ENCODE peak calls at places on chromosomes 13 and 19, in six cellular contexts. N is stimulated activated CD4-positive, alpha-beta T cell treated with anti-CD3 and anti-CD28 coated beads, Interleukin-4, amount 100 ng/mL, for 48 hours; W is activated CD4-positive, alpha-beta T cell treated with anti-CD3 and anti-CD28 coated beads, Interleukin-2, amount 50 U/mL, for 1 hour; Y is NB4; J is lung microvascular endothelial cell; K is activated naive CD4-positive, alpha-beta T cell treated with Interleukin-2 at 50 U/mL for 16 hours. H is an unnamed sample.
A peak's percentile ranks its signal among the peaks of the same experiment; 100 is the strongest.

GRCh38 chr19:44712864-44713515 is 14.0 kb downstream of the CEACAM16 start:
- DNase-seq in K (no peak), W (no peak), Y (peak; percentile 61), N (no peak), J (no peak), H (no peak)

GRCh38 chr19:13884726-13885591 is 8.0 kb downstream of the NANOS3 start:
- DNase-seq in K (no peak), Y (no peak), W (no peak), J (no peak), N (no peak), H (no peak)

GRCh38 chr13:21060827-21061076 is 634 bp downstream of the LATS2 start:
- DNase-seq in W (no peak), J (no peak), Y (no peak), N (no peak), K (peak; percentile 7), H (peak; percentile 53)

GRCh38 chr19:33191501-33191900 is 2.6 kb upstream of the LRP3 start:
- DNase-seq in W (no peak), J (no peak), N (no peak), K (no peak), Y (no peak), H (no peak)

GRCh38 chr19:17406039-17406886 is 833 bp upstream of the BST2 start:
- DNase-seq in Y (peak; percentile 89), W (no peak), J (no peak), K (peak; percentile 13), N (peak; percentile 48), H (peak; percentile 58)

GRCh38 chr19:40802300-40803169 is 3.5 kb downstream of the EGLN2 start:
- DNase-seq in W (no peak), Y (peak; percentile 63), J (no peak), K (no peak), N (no peak), H (peak; percentile 76)

GRCh38 chr19:7975037-7975436 is 30.4 kb downstream of the ELAVL1 start:
- DNase-seq in W (no peak), N (no peak), K (no peak), J (no peak), Y (no peak), H (no peak)

GRCh38 chr13:94121686-94122085 is 357.8 kb downstream of the DCT start:
- DNase-seq in Y (no peak), N (no peak), J (no peak), K (no peak), W (no peak), H (peak; percentile 49)

GRCh38 chr19:18660051-18660910 is 23.2 kb upstream of the CRTC1 start:
- DNase-seq in K (no peak), N (no peak), W (no peak), Y (no peak), J (peak; percentile 28), H (no peak)

GRCh38 chr19:6059996-6060599 is 50.2 kb downstream of the RFX2 start:
- DNase-seq in Y (no peak), W (no peak), J (no peak), K (no peak), N (no peak), H (peak; percentile 33)

GRCh38 chr13:24306632-24307031 is 2.7 kb upstream of the C1QTNF9 start:
- DNase-seq in K (no peak), W (no peak), N (no peak), J (no peak), Y (no peak), H (no peak)

GRCh38 chr13:84553252-84553651 is 671.0 kb upstream of the SLITRK1 start:
- DNase-seq in N (no peak), J (no peak), W (no peak), K (no peak), Y (no peak), H (no peak)

GRCh38 chr13:98384739-98385138 is 192.2 kb downstream of the STK24 start:
- DNase-seq in W (no peak), N (no peak), K (no peak), J (peak; percentile 5), Y (no peak), H (no peak)

GRCh38 chr19:13109361-13110098 is 6.9 kb upstream of the LYL1 start:
- DNase-seq in N (no peak), Y (no peak), J (no peak), K (no peak), W (no peak), H (no peak)

GRCh38 chr19:574658-575526 is 2.5 kb downstream of the BSG start:
- DNase-seq in W (no peak), N (no peak), J (peak; percentile 49), Y (peak; percentile 54), K (no peak), H (peak; percentile 49)

H was measured in Peyer's patch.